ENCODE peak calls at places on chromosomes 11 and 22, in ten cellular contexts. C, G, B, M, T, Q, X, R, A and I are unnamed samples.

GRCh38 chr11:2041153-2041552 is 43.5 kb upstream of the H19 start:
- DNase-seq in X (no peak), A (no peak), B (no peak), M (no peak), T (no peak), C (no peak), G (no peak), Q (no peak), R (no peak), I (no peak)

GRCh38 chr11:12921580-12922157 is 87.4 kb upstream of the RASSF10 start:
- DNase-seq in A (no peak), X (no peak), G (no peak), R (no peak), T (no peak), Q (no peak), B (no peak), M (no peak), C (no peak), I (no peak)

GRCh38 chr11:134560066-134560465 is 148.0 kb upstream of the B3GAT1 start:
- DNase-seq in C (no peak), T (no peak), Q (no peak), B (no peak), G (peak), X (no peak), R (peak), M (no peak), A (no peak), I (peak)

GRCh38 chr11:79117488-79117887 is 323.3 kb downstream of the TENM4 start:
- DNase-seq in A (no peak), M (no peak), C (no peak), Q (no peak), G (no peak), R (no peak), B (no peak), X (no peak), T (no peak), I (no peak)

GRCh38 chr11:94219771-94220170 is 84.6 kb upstream of the IZUMO1R start:
- DNase-seq in B (no peak), R (no peak), A (no peak), Q (no peak), T (no peak), C (no peak), X (no peak), M (no peak), G (no peak), I (peak)

GRCh38 chr11:6663794-6664478 is 8.3 kb upstream of the DCHS1 start:
- DNase-seq in A (no peak), G (no peak), C (no peak), T (no peak), M (no peak), B (no peak), R (no peak), Q (no peak), X (no peak), I (no peak)

GRCh38 chr11:120398184-120398583 is 62.0 kb downstream of the ARHGEF12 start:
- DNase-seq in C (no peak), G (no peak), R (no peak), Q (no peak), M (no peak), X (no peak), T (no peak), A (no peak), B (no peak), I (no peak)

GRCh38 chr11:29282088-29282487 is 734.7 kb downstream of the KCNA4 start:
- DNase-seq in M (no peak), Q (no peak), G (no peak), C (peak), A (no peak), B (no peak), T (no peak), R (no peak), X (peak), I (no peak)

GRCh38 chr11:68524681-68525080 is 64.1 kb downstream of the PPP6R3 start:
- DNase-seq in X (no peak), M (no peak), G (no peak), B (no peak), Q (no peak), C (no peak), T (no peak), A (no peak), R (no peak), I (peak)

GRCh38 chr11:61698173-61698965 is 18.2 kb downstream of the DAGLA start:
- DNase-seq in C (no peak), B (no peak), M (no peak), G (no peak), Q (no peak), A (no peak), R (no peak), T (no peak), X (no peak), I (peak)

GRCh38 chr22:39094717-39095389 is 2.2 kb upstream of the APOBEC3H start:
- DNase-seq in R (no peak), G (no peak), B (no peak), C (no peak), T (no peak), Q (no peak), X (no peak), M (no peak), A (no peak), I (no peak)

GRCh38 chr11:104776501-104777170 is 121.6 kb downstream of the CASP12 start:
- DNase-seq in Q (no peak), R (no peak), G (no peak), M (no peak), X (no peak), A (no peak), C (no peak), B (no peak), T (no peak), I (no peak)

GRCh38 chr11:35682230-35683195 is 19.9 kb downstream of the TRIM44 start:
- DNase-seq in A (no peak), M (peak), G (no peak), T (no peak), X (no peak), B (no peak), C (no peak), Q (no peak), R (no peak), I (peak)

GRCh38 chr11:123719452-123719851 is 22.0 kb downstream of the ZNF202 start:
- DNase-seq in M (no peak), A (no peak), G (no peak), R (no peak), X (no peak), T (no peak), C (no peak), B (no peak), Q (no peak), I (no peak)

GRCh38 chr11:15653191-15653590 is 538.5 kb downstream of the INSC start:
- DNase-seq in Q (no peak), R (no peak), A (no peak), C (no peak), G (no peak), M (no peak), T (no peak), X (no peak), B (no peak), I (no peak)

GRCh38 chr11:11247576-11247975 is 105.5 kb downstream of the CSNK2A3 start:
- DNase-seq in R (no peak), M (no peak), C (no peak), X (no peak), G (no peak), A (no peak), B (no peak), T (no peak), Q (no peak), I (no peak)

GRCh38 chr11:111081021-111081511 is 164.5 kb upstream of the POU2AF2 start:
- DNase-seq in R (no peak), Q (no peak), A (no peak), X (peak), G (no peak), B (no peak), T (no peak), M (no peak), C (no peak), I (no peak)

GRCh38 chr11:101456812-101457211 is 127.0 kb downstream of the TRPC6 start:
- DNase-seq in Q (no peak), G (no peak), R (no peak), M (no peak), B (no peak), X (no peak), A (no peak), T (no peak), C (no peak), I (no peak)

GRCh38 chr11:73334244-73335203 is 26.4 kb downstream of the ARHGEF17 start:
- DNase-seq in M (peak), X (peak), Q (no peak), C (peak), T (no peak), G (no peak), R (peak), B (no peak), A (peak), I (peak)

GRCh38 chr11:115963170-115963569 is 459.0 kb upstream of the CADM1 start:
- DNase-seq in M (no peak), Q (no peak), X (no peak), C (no peak), T (no peak), R (no peak), B (no peak), G (no peak), A (no peak), I (no peak)

GRCh38 chr22:43162412-43163150 is 11.2 kb downstream of the TSPO start:
- DNase-seq in B (no peak), X (no peak), T (no peak), Q (no peak), R (no peak), G (no peak), A (no peak), M (no peak), C (no peak), I (no peak)

GRCh38 chr11:77747381-77747969 is 73.0 kb downstream of the RSF1 start:
- DNase-seq in G (no peak), Q (no peak), C (no peak), R (no peak), T (no peak), B (no peak), M (no peak), A (no peak), X (no peak), I (no peak)

GRCh38 chr11:95641506-95641905 is 148.1 kb downstream of the FAM76B start:
- DNase-seq in X (peak), G (no peak), M (no peak), T (no peak), C (no peak), A (peak), Q (peak), R (no peak), B (peak), I (peak)

GRCh38 chr11:128422576-128423370 is 164.6 kb downstream of the ETS1 start:
- DNase-seq in A (no peak), Q (no peak), X (peak), T (no peak), G (no peak), C (no peak), B (no peak), R (peak), M (peak), I (no peak)

GRCh38 chr11:71998649-71999310 is at the start of gene IL18BP:
- DNase-seq in G (no peak), R (peak), T (no peak), A (no peak), M (peak), X (no peak), Q (peak), B (peak), C (no peak), I (no peak)

GRCh38 chr11:128616158-128616557 is 28.8 kb upstream of the ETS1 start:
- DNase-seq in A (no peak), X (peak), G (no peak), Q (no peak), M (no peak), B (no peak), C (no peak), T (no peak), R (no peak), I (no peak)

GRCh38 chr11:126113963-126114362 is 51.3 kb upstream of the CDON start:
- DNase-seq in X (no peak), A (no peak), C (no peak), M (no peak), T (no peak), R (no peak), B (no peak), Q (no peak), G (no peak), I (no peak)

GRCh38 chr11:119618208-119618909 is 110.6 kb downstream of the NECTIN1 start:
- DNase-seq in R (peak), A (no peak), G (no peak), B (no peak), X (no peak), Q (no peak), M (peak), T (no peak), C (no peak), I (peak)

GRCh38 chr11:596374-596773 is 19.4 kb downstream of the IRF7 start:
- DNase-seq in G (no peak), B (no peak), M (no peak), T (no peak), X (no peak), A (no peak), C (no peak), R (no peak), Q (no peak), I (no peak)

GRCh38 chr11:93942176-93942575 is 79.0 kb upstream of the HEPHL1 start:
- DNase-seq in A (no peak), Q (no peak), G (no peak), M (no peak), R (no peak), C (no peak), X (no peak), T (no peak), B (no peak), I (no peak)

GRCh38 chr11:109033627-109034340 is 368.9 kb downstream of the DDX10 start:
- DNase-seq in C (no peak), M (no peak), X (no peak), T (no peak), R (no peak), A (no peak), Q (no peak), B (no peak), G (peak), I (no peak)

GRCh38 chr11:61695917-61696316 is 15.7 kb downstream of the DAGLA start:
- DNase-seq in M (peak), B (peak), X (peak), C (peak), Q (peak), R (peak), G (peak), A (peak), T (no peak), I (peak)

GRCh38 chr22:35156945-35157344 is 91.0 kb downstream of the ISX start:
- DNase-seq in Q (no peak), A (no peak), R (no peak), B (no peak), X (no peak), M (no peak), C (no peak), T (no peak), G (no peak), I (no peak)

GRCh38 chr11:83194284-83195175 is 1.0 kb downstream of the ANKRD42 start:
- DNase-seq in M (peak), B (peak), G (peak), A (peak), T (no peak), R (peak), C (peak), Q (no peak), X (peak), I (peak)

GRCh38 chr11:129723146-129723963 is 92.3 kb upstream of the TMEM45B start:
- DNase-seq in G (no peak), Q (no peak), T (no peak), R (no peak), A (no peak), M (no peak), C (no peak), B (no peak), X (no peak), I (no peak)

GRCh38 chr22:28810839-28811491 is 10.6 kb upstream of the XBP1 start:
- DNase-seq in A (no peak), M (no peak), R (no peak), Q (no peak), G (no peak), X (no peak), T (no peak), B (no peak), C (no peak), I (no peak)

GRCh38 chr11:32781721-32782120 is 12.7 kb downstream of the CCDC73 start:
- DNase-seq in C (no peak), A (no peak), G (no peak), X (no peak), B (no peak), R (no peak), M (no peak), T (no peak), Q (no peak), I (no peak)

GRCh38 chr11:70399681-70400112 is 1.4 kb downstream of the CTTN start:
- DNase-seq in G (peak), B (no peak), X (peak), R (peak), M (peak), T (no peak), Q (no peak), C (peak), A (peak), I (peak)
- TF ChIP-seq POLR2A in G (no peak), B (no peak), X (peak), R (peak), M (peak), T (peak), Q (no peak), C (peak), A (peak), I (no peak)

GRCh38 chr11:66842896-66843775 is at the start of gene RCE1:
- DNase-seq in R (peak), G (peak), Q (peak), B (peak), A (peak), X (peak), T (peak), C (peak), M (peak), I (peak)
- TF ChIP-seq POLR2A in R (peak), G (peak), Q (peak), B (peak), A (peak), X (peak), T (peak), C (peak), M (peak), I (peak)

GRCh38 chr22:31248965-31249940 is 37.2 kb downstream of the LIMK2 start:
- DNase-seq in A (peak), X (peak), G (no peak), M (no peak), R (no peak), B (no peak), C (no peak), Q (no peak), T (no peak), I (no peak)

GRCh38 chr22:31250740-31251330 is 38.7 kb downstream of the LIMK2 start:
- DNase-seq in Q (no peak), R (no peak), G (no peak), M (no peak), X (no peak), T (no peak), A (peak), B (no peak), C (no peak), I (no peak)

GRCh38 chr22:31246687-31247086 is 34.6 kb downstream of the LIMK2 start:
- DNase-seq in R (no peak), T (no peak), X (no peak), B (no peak), Q (no peak), C (no peak), A (no peak), G (no peak), M (no peak), I (no peak)

GRCh38 chr22:31247726-31248125 is 35.6 kb downstream of the LIMK2 start:
- DNase-seq in M (no peak), G (no peak), C (no peak), T (no peak), Q (no peak), R (no peak), B (no peak), X (no peak), A (no peak), I (no peak)

GRCh38 chr22:31248138-31248745 is 36.1 kb downstream of the LIMK2 start:
- DNase-seq in C (no peak), R (peak), B (peak), G (peak), A (peak), M (peak), T (no peak), X (peak), Q (no peak), I (peak)
- TF ChIP-seq POLR2A in C (no peak), R (peak), B (no peak), G (peak), A (peak), M (no peak), T (peak), X (peak), Q (peak), I (no peak)

DNA sequence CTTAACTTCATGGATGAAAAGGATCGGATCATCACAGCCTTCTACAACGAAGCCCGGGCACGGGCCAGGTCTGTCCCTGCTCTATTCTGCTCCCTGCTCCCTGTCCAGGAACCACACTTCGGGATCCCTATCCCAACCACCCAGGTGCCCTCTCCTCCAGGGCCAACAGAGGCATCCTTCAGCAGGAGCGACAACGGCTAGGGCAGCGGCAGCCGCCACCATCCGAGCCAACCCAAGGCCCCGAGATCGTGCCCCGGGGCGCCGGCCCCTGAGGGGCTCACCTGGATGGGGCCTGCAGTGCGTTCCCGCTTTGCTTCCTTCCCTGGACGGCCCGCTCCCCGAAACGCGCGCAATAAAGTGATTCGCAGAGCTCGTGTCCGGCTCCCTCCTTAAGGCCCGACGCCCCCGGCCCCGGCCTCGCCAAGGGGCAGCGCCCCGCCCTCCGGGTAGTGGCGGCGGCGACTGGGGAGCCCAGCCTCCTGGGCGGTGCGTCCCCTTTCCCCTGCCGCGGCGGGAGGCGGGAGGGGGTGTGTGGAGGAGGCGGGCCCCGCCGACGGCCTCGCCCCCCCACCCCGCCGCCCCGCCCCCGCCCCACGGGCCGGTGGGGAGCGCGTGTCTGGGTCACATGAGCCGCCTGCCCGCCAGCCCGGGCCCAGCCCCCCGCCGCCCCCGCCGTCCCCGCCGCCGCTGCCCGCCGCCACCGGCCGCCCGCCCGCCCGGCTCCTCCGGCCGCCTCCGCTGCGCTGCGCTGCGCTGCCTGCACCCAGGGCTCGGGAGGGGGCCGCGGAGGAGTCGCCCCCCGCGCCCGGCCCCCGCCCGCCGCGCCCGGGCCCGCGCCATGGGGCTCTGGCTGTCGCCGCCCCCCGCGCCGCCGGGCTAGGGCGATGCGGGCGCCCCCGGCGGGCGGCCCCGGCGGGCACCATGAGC is at the start of gene VEGFB:
- DNase-seq in T (no peak), Q (no peak), C (no peak), R (peak), M (peak), G (peak), B (peak), A (no peak), X (peak), I (peak)
- TF ChIP-seq POLR2A in T (peak), Q (peak), C (no peak), R (peak), M (peak), G (no peak), B (no peak), A (peak), X (peak), I (no peak)

GRCh38 chr11:45209000-45209399 is 62.6 kb downstream of the PRDM11 start:
- DNase-seq in R (no peak), G (no peak), B (no peak), C (no peak), Q (no peak), A (no peak), X (no peak), T (no peak), M (no peak), I (no peak)

GRCh38 chr11:45210846-45211245 is 64.4 kb downstream of the PRDM11 start:
- DNase-seq in G (no peak), X (peak), R (no peak), T (no peak), C (no peak), M (no peak), B (no peak), A (no peak), Q (no peak), I (no peak)

GRCh38 chr11:45211732-45212131 is 65.3 kb downstream of the PRDM11 start:
- DNase-seq in C (no peak), M (no peak), T (no peak), X (no peak), Q (no peak), R (no peak), G (no peak), A (no peak), B (no peak), I (no peak)

GRCh38 chr11:45209480-45209879 is 63.0 kb downstream of the PRDM11 start:
- DNase-seq in X (no peak), B (no peak), Q (no peak), M (no peak), R (no peak), G (no peak), C (no peak), T (no peak), A (no peak), I (no peak)

GRCh38 chr11:45209904-45210699 is 63.7 kb downstream of the PRDM11 start:
- DNase-seq in C (no peak), Q (no peak), G (peak), R (peak), T (no peak), A (peak), X (peak), B (no peak), M (peak), I (peak)
- TF ChIP-seq POLR2A in C (no peak), Q (no peak), G (no peak), R (peak), T (no peak), A (no peak), X (peak), B (no peak), M (peak), I (no peak)

GRCh38 chr22:37199103-37199838 is 11.2 kb upstream of the C1QTNF6 start:
- DNase-seq in Q (peak), M (peak), G (peak), X (peak), C (peak), T (peak), B (peak), R (peak), A (peak), I (peak)
- TF ChIP-seq POLR2A in Q (peak), M (peak), G (peak), X (peak), C (peak), T (peak), B (peak), R (peak), A (peak), I (peak)